ENCODE peak calls at places on chromosome 5, in five cellular contexts. One of them, this sample, is unnamed.

GRCh38 chr5:146475906-146476305 is 28.8 kb downstream of the TCERG1 start:
- DNase-seq in endothelial cell: no peak
- DNase-seq in adrenal gland: no peak
- DNase-seq in A673: no peak
- DNase-seq in A549: no peak
- DNase-seq in this sample: no peak

GRCh38 chr5:112846556-112846955 is 14.5 kb upstream of the SRP19 start:
- DNase-seq in A673: no peak
- DNase-seq in endothelial cell: no peak
- DNase-seq in A549: no peak
- DNase-seq in adrenal gland: no peak
- DNase-seq in this sample: no peak

GRCh38 chr5:43273552-43273951 is 39.7 kb downstream of the HMGCS1 start:
- DNase-seq in A673: no peak
- DNase-seq in A549: no peak
- DNase-seq in endothelial cell: no peak
- DNase-seq in adrenal gland: no peak
- DNase-seq in this sample: no peak

GRCh38 chr5:74212336-74212735 is 428.2 kb downstream of the ENC1 start:
- DNase-seq in endothelial cell: peak
- DNase-seq in A673: peak
- DNase-seq in A549: peak
- DNase-seq in adrenal gland: no peak
- DNase-seq in this sample: peak

GRCh38 chr5:96342581-96342980 is 90.5 kb downstream of the PCSK1 start:
- DNase-seq in adrenal gland: no peak
- DNase-seq in endothelial cell: no peak
- DNase-seq in A549: no peak
- DNase-seq in A673: no peak
- DNase-seq in this sample: no peak

GRCh38 chr5:128349044-128349629 is 188.9 kb downstream of the FBN2 start:
- DNase-seq in adrenal gland: no peak
- DNase-seq in A673: peak
- DNase-seq in A549: peak
- DNase-seq in endothelial cell: no peak
- DNase-seq in this sample: no peak

GRCh38 chr5:177553671-177554429 is 513 bp downstream of the FAM193B start:
- DNase-seq in adrenal gland: no peak
- DNase-seq in endothelial cell: peak
- DNase-seq in A549: no peak
- DNase-seq in A673: peak
- DNase-seq in this sample: peak

GRCh38 chr5:142014911-142015584 is 2.2 kb upstream of the GNPDA1 start:
- DNase-seq in adrenal gland: no peak
- DNase-seq in endothelial cell: no peak
- DNase-seq in A673: peak
- DNase-seq in A549: peak
- DNase-seq in this sample: peak

GRCh38 chr5:115267617-115268016 is 4.9 kb upstream of the PGGT1B start:
- DNase-seq in adrenal gland: no peak
- DNase-seq in endothelial cell: no peak
- DNase-seq in A549: no peak
- DNase-seq in A673: no peak
- DNase-seq in this sample: no peak

GRCh38 chr5:173764321-173765029 is 123.7 kb upstream of the CPEB4 start:
- DNase-seq in endothelial cell: no peak
- DNase-seq in A673: no peak
- DNase-seq in adrenal gland: peak
- DNase-seq in A549: peak
- DNase-seq in this sample: peak

GRCh38 chr5:149257875-149258705 is 13.6 kb upstream of the AFAP1L1 start:
- DNase-seq in adrenal gland: no peak
- DNase-seq in A673: no peak
- DNase-seq in A549: no peak
- DNase-seq in endothelial cell: no peak
- DNase-seq in this sample: no peak

GRCh38 chr5:24059006-24059405 is 551.6 kb downstream of the PRDM9 start:
- DNase-seq in A549: no peak
- DNase-seq in A673: no peak
- DNase-seq in endothelial cell: no peak
- DNase-seq in adrenal gland: no peak
- DNase-seq in this sample: no peak

GRCh38 chr5:143309661-143310431 is 93.6 kb downstream of the NR3C1 start:
- DNase-seq in A673: no peak
- DNase-seq in adrenal gland: no peak
- DNase-seq in endothelial cell: no peak
- DNase-seq in A549: no peak
- DNase-seq in this sample: no peak

GRCh38 chr5:40841068-40841805 is at the start of gene CARD6:
- DNase-seq in A673: peak
- DNase-seq in endothelial cell: no peak
- DNase-seq in adrenal gland: no peak
- DNase-seq in A549: peak
- DNase-seq in this sample: no peak
- TF ChIP-seq CTCF in A673: peak
- TF ChIP-seq CTCF in endothelial cell: no peak
- TF ChIP-seq CTCF in adrenal gland: no peak
- TF ChIP-seq CTCF in A549: no peak
- TF ChIP-seq CTCF in this sample: no peak

DNA sequence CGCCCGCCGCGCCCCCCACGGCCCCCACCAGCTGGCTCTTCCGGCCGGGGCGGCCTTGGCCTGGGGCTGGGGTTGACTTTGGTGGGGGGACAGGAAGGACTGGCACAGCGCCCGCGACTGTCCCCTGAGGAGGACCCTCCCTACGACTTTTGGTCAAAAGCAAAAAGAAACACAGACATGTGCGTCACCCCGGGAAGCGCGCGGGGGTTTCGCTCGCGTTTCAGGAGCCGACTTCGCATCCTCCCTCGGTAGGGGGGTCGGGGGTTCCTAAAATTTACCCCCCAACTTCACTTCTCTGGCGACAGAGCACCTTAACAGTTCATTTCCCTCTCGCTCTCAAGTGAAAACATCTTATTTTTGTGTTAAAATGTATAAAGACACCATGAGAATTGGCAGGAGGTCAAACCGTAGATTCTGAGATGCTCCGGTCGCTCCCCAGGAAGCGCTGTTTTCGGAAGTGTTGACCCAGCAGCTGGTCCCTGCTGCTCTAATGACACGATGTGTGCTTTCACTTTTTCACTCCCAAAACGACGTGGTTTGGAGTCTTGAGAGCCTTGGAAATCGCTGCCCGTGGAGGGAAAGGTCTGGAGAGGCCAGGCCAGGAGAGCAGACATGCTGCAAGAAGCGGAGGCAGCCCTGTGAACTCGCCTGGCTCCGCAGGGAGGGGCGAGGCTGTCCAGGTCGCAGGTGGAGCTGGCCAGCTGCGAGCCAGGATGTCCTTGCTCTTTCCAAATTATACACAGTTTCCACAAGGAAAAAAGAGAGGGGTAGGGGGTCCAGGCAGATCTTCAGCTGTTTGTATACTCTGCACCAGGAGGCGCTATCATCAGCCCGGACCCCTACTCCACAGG is 248.2 kb upstream of the ANKRD55 start:
- DNase-seq in A673: no peak
- DNase-seq in endothelial cell: peak
- DNase-seq in adrenal gland: peak
- DNase-seq in A549: no peak
- DNase-seq in this sample: peak
- TF ChIP-seq CTCF in A673: peak
- TF ChIP-seq CTCF in endothelial cell: peak
- TF ChIP-seq CTCF in adrenal gland: peak
- TF ChIP-seq CTCF in A549: peak
- TF ChIP-seq CTCF in this sample: peak

GRCh38 chr5:138824924-138825863 is 49.9 kb downstream of the LRRTM2 start:
- DNase-seq in A549: peak
- DNase-seq in adrenal gland: no peak
- DNase-seq in endothelial cell: no peak
- DNase-seq in A673: peak
- DNase-seq in this sample: no peak
- TF ChIP-seq CTCF in A549: peak
- TF ChIP-seq CTCF in adrenal gland: peak
- TF ChIP-seq CTCF in endothelial cell: peak
- TF ChIP-seq CTCF in A673: peak
- TF ChIP-seq CTCF in this sample: peak

GRCh38 chr5:68919988-68920490 is 173.8 kb upstream of the SLC30A5 start:
- DNase-seq in endothelial cell: no peak
- DNase-seq in A673: no peak
- DNase-seq in adrenal gland: no peak
- DNase-seq in A549: no peak
- DNase-seq in this sample: no peak

GRCh38 chr5:68920888-68921287 is 172.9 kb upstream of the SLC30A5 start:
- DNase-seq in adrenal gland: no peak
- DNase-seq in A549: no peak
- DNase-seq in A673: no peak
- DNase-seq in endothelial cell: no peak
- DNase-seq in this sample: no peak

GRCh38 chr5:68915079-68915478 is 178.7 kb upstream of the SLC30A5 start:
- DNase-seq in A673: no peak
- DNase-seq in A549: no peak
- DNase-seq in adrenal gland: no peak
- DNase-seq in endothelial cell: no peak
- DNase-seq in this sample: no peak

GRCh38 chr5:68922172-68922987 is 171.4 kb upstream of the SLC30A5 start:
- DNase-seq in adrenal gland: no peak
- DNase-seq in A673: no peak
- DNase-seq in endothelial cell: no peak
- DNase-seq in A549: no peak
- DNase-seq in this sample: no peak

DNA sequence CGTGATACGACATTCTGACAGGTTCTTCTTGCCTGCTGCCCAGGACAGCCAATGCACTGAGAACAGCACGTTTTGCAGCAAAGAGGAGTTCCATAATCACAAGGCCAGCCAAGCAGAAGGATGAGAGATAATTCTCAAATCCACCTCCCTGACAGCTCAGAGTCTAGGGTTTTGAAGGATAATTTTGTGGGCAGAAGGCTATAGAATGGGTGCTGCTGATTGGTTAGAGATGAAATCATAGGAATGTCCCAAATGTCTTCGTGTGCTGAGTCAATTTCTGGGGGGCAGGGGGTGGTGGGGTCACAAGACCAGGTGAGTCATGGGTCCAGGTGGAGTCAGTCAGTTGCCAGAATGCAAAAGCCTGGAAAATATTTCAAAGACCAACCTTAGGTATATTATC is 175.5 kb upstream of the SLC30A5 start:
- DNase-seq in A549: no peak
- DNase-seq in endothelial cell: no peak
- DNase-seq in A673: no peak
- DNase-seq in adrenal gland: no peak
- DNase-seq in this sample: no peak
- TF ChIP-seq CTCF in A549: no peak
- TF ChIP-seq CTCF in endothelial cell: no peak
- TF ChIP-seq CTCF in A673: no peak
- TF ChIP-seq CTCF in adrenal gland: no peak
- TF ChIP-seq CTCF in this sample: no peak

DNA sequence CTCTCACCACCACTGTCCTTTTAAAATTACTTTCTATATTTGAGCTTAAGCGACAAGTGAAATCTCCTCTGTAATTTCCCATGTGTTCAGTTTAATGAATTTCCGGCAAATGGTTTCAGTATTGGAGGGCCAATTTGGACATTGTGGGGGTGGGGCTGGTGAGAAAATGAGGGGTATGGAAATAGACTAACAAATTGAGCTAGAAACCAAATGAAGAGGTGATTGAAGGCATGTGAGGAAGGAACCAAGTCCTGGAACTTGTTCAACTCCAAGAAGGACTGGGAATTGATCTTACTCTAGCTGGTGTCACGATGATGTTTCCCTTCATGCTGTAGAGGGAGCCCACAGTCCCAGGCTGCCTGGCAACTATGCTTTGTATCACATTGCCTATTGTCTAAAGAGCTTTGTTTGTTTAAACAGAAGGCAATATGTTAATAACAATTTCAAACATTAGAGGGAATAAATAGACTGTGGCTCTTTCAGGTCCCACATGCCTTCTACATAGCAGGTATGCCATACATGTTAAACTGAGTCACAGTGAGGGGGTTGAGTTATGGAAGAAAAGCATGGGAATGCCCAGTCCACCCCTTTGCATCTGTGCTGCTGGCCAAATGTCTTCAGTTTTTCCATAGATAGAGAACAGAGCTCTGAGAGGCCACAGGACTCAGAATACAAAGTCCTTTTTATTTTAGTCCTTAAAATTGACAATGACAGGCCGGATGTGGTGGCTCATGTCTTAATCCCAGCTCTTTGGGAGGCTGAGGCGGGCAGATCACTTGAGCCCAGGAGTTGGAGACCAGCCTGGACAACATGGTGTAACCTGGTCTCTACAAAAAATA is 25.0 kb upstream of the MATR3 start:
- DNase-seq in A673: no peak
- DNase-seq in endothelial cell: no peak
- DNase-seq in adrenal gland: no peak
- DNase-seq in A549: no peak
- DNase-seq in this sample: no peak
- TF ChIP-seq CTCF in A673: peak
- TF ChIP-seq CTCF in endothelial cell: no peak
- TF ChIP-seq CTCF in adrenal gland: no peak
- TF ChIP-seq CTCF in A549: no peak
- TF ChIP-seq CTCF in this sample: no peak

DNA sequence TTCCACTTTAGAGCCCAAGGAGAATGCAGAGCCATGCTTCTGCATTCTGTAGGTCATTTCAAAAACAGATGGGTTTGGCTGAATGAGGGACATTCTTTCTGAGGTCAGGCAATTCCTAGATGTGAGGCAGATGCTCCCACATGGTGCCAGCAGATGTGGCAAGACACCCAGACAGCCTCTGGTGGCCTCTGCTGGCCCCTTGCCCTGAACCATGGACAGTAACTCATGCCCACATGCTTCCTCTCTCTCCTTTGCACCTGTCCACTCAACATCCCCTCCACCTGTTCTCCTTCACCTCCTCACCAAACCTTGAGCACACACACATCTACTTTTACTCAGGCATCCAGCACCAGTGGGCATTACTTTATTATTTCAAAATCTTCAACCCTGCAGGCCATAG is 252.3 kb downstream of the DNAH5 start:
- DNase-seq in A549: no peak
- DNase-seq in A673: no peak
- DNase-seq in adrenal gland: no peak
- DNase-seq in endothelial cell: no peak
- DNase-seq in this sample: no peak
- TF ChIP-seq CTCF in A549: no peak
- TF ChIP-seq CTCF in A673: no peak
- TF ChIP-seq CTCF in adrenal gland: no peak
- TF ChIP-seq CTCF in endothelial cell: no peak
- TF ChIP-seq CTCF in this sample: no peak

DNA sequence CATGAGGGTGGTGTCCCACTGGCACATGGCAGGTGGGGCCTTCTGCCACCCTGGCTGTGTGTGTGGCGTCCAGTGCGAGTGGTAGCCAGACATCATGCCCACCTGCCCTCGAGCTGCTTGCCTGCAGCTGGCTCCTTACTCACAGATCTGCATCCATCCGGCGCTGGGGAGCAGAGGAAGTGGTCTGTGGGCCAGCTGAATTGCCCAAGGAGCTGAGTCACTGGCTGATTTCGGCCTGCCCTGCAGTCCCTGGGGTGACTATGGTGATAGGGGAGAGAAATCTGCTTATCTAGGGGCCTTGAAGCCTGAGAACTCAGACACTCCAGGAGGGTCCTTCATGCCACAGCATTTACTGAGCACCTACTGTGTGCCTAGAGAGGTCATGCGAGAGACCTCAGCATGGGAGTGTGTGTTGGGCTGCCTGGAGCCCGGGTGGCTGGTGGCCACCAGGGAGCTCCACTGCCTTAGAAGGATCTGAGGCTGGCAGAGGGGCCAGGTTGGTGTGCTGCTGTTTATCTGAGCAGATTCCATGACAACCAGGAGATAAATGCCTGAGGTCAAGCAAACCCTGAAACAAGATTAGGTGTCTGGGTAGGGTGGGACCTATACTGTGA is 57.1 kb downstream of the SLC22A5 start:
- DNase-seq in A673: no peak
- DNase-seq in endothelial cell: no peak
- DNase-seq in adrenal gland: peak
- DNase-seq in A549: peak
- DNase-seq in this sample: peak
- TF ChIP-seq CTCF in A673: peak
- TF ChIP-seq CTCF in endothelial cell: no peak
- TF ChIP-seq CTCF in adrenal gland: peak
- TF ChIP-seq CTCF in A549: peak
- TF ChIP-seq CTCF in this sample: peak